ENCODE peak calls at places on chromosomes 1 and 21, in seven cellular contexts. One of them, this sample, is unnamed.

GRCh38 chr1:246111570-246111969 is 395.5 kb downstream of the SMYD3 start:
- DNase-seq in dorsolateral prefrontal cortex: no peak
- DNase-seq in pancreas: no peak
- DNase-seq in OCI-LY7: no peak
- DNase-seq in fibroblast of mammary gland: no peak
- DNase-seq in mucosa of descending colon: no peak
- DNase-seq in HCT116: no peak
- DNase-seq in this sample: no peak

GRCh38 chr1:155463865-155464264 is 98.7 kb downstream of the ASH1L start:
- DNase-seq in dorsolateral prefrontal cortex: no peak
- DNase-seq in pancreas: no peak
- DNase-seq in HCT116: no peak
- DNase-seq in fibroblast of mammary gland: peak; percentile 96
- DNase-seq in mucosa of descending colon: no peak
- DNase-seq in OCI-LY7: no peak
- DNase-seq in this sample: no peak

GRCh38 chr1:109538827-109539555 is 681 bp upstream of the GPR61 start:
- DNase-seq in dorsolateral prefrontal cortex: no peak
- DNase-seq in mucosa of descending colon: no peak
- DNase-seq in fibroblast of mammary gland: no peak
- DNase-seq in pancreas: no peak
- DNase-seq in HCT116: no peak
- DNase-seq in OCI-LY7: no peak
- DNase-seq in this sample: no peak

GRCh38 chr1:35447278-35447677 is 109.9 kb downstream of the KIAA0319L start:
- DNase-seq in pancreas: no peak
- DNase-seq in dorsolateral prefrontal cortex: no peak
- DNase-seq in mucosa of descending colon: no peak
- DNase-seq in OCI-LY7: no peak
- DNase-seq in fibroblast of mammary gland: peak; percentile 45
- DNase-seq in HCT116: no peak
- DNase-seq in this sample: no peak

GRCh38 chr21:46206163-46207005 is 22.1 kb upstream of the SPATC1L start:
- DNase-seq in fibroblast of mammary gland: no peak
- DNase-seq in mucosa of descending colon: no peak
- DNase-seq in dorsolateral prefrontal cortex: peak; percentile 39
- DNase-seq in pancreas: no peak
- DNase-seq in HCT116: no peak
- DNase-seq in OCI-LY7: no peak
- DNase-seq in this sample: no peak

GRCh38 chr1:2416403-2416802 is 4.0 kb upstream of the PEX10 start:
- DNase-seq in mucosa of descending colon: peak; percentile 71
- DNase-seq in HCT116: no peak
- DNase-seq in dorsolateral prefrontal cortex: no peak
- DNase-seq in fibroblast of mammary gland: no peak
- DNase-seq in OCI-LY7: peak; percentile 47
- DNase-seq in pancreas: peak; percentile 28
- DNase-seq in this sample: no peak

GRCh38 chr1:204920511-204920910 is 49.8 kb downstream of the NFASC start:
- DNase-seq in fibroblast of mammary gland: no peak
- DNase-seq in pancreas: no peak
- DNase-seq in dorsolateral prefrontal cortex: no peak
- DNase-seq in mucosa of descending colon: no peak
- DNase-seq in OCI-LY7: no peak
- DNase-seq in HCT116: no peak
- DNase-seq in this sample: no peak

GRCh38 chr1:212560933-212561460 is 47.6 kb upstream of the ATF3 start:
- DNase-seq in pancreas: no peak
- DNase-seq in fibroblast of mammary gland: no peak
- DNase-seq in dorsolateral prefrontal cortex: no peak
- DNase-seq in mucosa of descending colon: no peak
- DNase-seq in OCI-LY7: no peak
- DNase-seq in HCT116: no peak
- DNase-seq in this sample: no peak

GRCh38 chr1:108080448-108080847 is 115.5 kb upstream of the VAV3 start:
- DNase-seq in mucosa of descending colon: no peak
- DNase-seq in pancreas: no peak
- DNase-seq in HCT116: no peak
- DNase-seq in fibroblast of mammary gland: no peak
- DNase-seq in OCI-LY7: no peak
- DNase-seq in dorsolateral prefrontal cortex: no peak
- DNase-seq in this sample: no peak

GRCh38 chr1:219066631-219067349 is 106.9 kb upstream of the LYPLAL1 start:
- DNase-seq in pancreas: no peak
- DNase-seq in HCT116: peak; percentile 33
- DNase-seq in mucosa of descending colon: no peak
- DNase-seq in fibroblast of mammary gland: peak; percentile 72
- DNase-seq in OCI-LY7: no peak
- DNase-seq in dorsolateral prefrontal cortex: no peak
- DNase-seq in this sample: peak; percentile 18

GRCh38 chr1:31831397-31832378 is 15.9 kb upstream of the SPOCD1 start:
- DNase-seq in OCI-LY7: no peak
- DNase-seq in mucosa of descending colon: no peak
- DNase-seq in HCT116: no peak
- DNase-seq in pancreas: no peak
- DNase-seq in fibroblast of mammary gland: peak; percentile 76
- DNase-seq in dorsolateral prefrontal cortex: no peak
- DNase-seq in this sample: no peak

GRCh38 chr1:171218661-171219060 is 29.6 kb upstream of the FMO1 start:
- DNase-seq in fibroblast of mammary gland: no peak
- DNase-seq in OCI-LY7: no peak
- DNase-seq in dorsolateral prefrontal cortex: no peak
- DNase-seq in mucosa of descending colon: no peak
- DNase-seq in HCT116: no peak
- DNase-seq in pancreas: no peak
- DNase-seq in this sample: no peak

GRCh38 chr21:43287111-43287973 is 118.5 kb downstream of the CRYAA start:
- DNase-seq in HCT116: no peak
- DNase-seq in dorsolateral prefrontal cortex: no peak
- DNase-seq in pancreas: peak; percentile 5
- DNase-seq in OCI-LY7: no peak
- DNase-seq in mucosa of descending colon: peak; percentile 61
- DNase-seq in fibroblast of mammary gland: no peak
- DNase-seq in this sample: peak; percentile 71

GRCh38 chr1:172823534-172823933 is 164.6 kb downstream of the FASLG start:
- DNase-seq in OCI-LY7: no peak
- DNase-seq in mucosa of descending colon: no peak
- DNase-seq in pancreas: no peak
- DNase-seq in HCT116: no peak
- DNase-seq in dorsolateral prefrontal cortex: no peak
- DNase-seq in fibroblast of mammary gland: peak; percentile 97
- DNase-seq in this sample: no peak

GRCh38 chr1:8560611-8561544 is 243.0 kb downstream of the SLC45A1 start:
- DNase-seq in mucosa of descending colon: peak; percentile 45
- DNase-seq in fibroblast of mammary gland: peak; percentile 63
- DNase-seq in pancreas: no peak
- DNase-seq in HCT116: peak; percentile 16
- DNase-seq in OCI-LY7: peak; percentile 74
- DNase-seq in dorsolateral prefrontal cortex: no peak
- DNase-seq in this sample: no peak

GRCh38 chr1:77975386-77975785 is 3.5 kb downstream of the FUBP1 start:
- DNase-seq in OCI-LY7: no peak
- DNase-seq in pancreas: no peak
- DNase-seq in mucosa of descending colon: no peak
- DNase-seq in HCT116: no peak
- DNase-seq in dorsolateral prefrontal cortex: no peak
- DNase-seq in fibroblast of mammary gland: peak; percentile 69
- DNase-seq in this sample: no peak

GRCh38 chr21:43921979-43922945 is 57.2 kb downstream of the AGPAT3 start:
- DNase-seq in fibroblast of mammary gland: peak; percentile 38
- DNase-seq in HCT116: no peak
- DNase-seq in pancreas: no peak
- DNase-seq in mucosa of descending colon: no peak
- DNase-seq in OCI-LY7: no peak
- DNase-seq in dorsolateral prefrontal cortex: no peak
- DNase-seq in this sample: no peak

GRCh38 chr1:33608825-33609400 is 136.5 kb downstream of the ZSCAN20 start:
- DNase-seq in fibroblast of mammary gland: no peak
- DNase-seq in dorsolateral prefrontal cortex: no peak
- DNase-seq in HCT116: no peak
- DNase-seq in pancreas: no peak
- DNase-seq in mucosa of descending colon: no peak
- DNase-seq in OCI-LY7: no peak
- DNase-seq in this sample: no peak

GRCh38 chr1:33607444-33608005 is 135.1 kb downstream of the ZSCAN20 start:
- DNase-seq in HCT116: no peak
- DNase-seq in dorsolateral prefrontal cortex: no peak
- DNase-seq in OCI-LY7: no peak
- DNase-seq in mucosa of descending colon: no peak
- DNase-seq in fibroblast of mammary gland: no peak
- DNase-seq in pancreas: no peak
- DNase-seq in this sample: no peak

GRCh38 chr1:33610864-33611455 is 138.5 kb downstream of the ZSCAN20 start:
- DNase-seq in dorsolateral prefrontal cortex: no peak
- DNase-seq in mucosa of descending colon: no peak
- DNase-seq in fibroblast of mammary gland: no peak
- DNase-seq in HCT116: no peak
- DNase-seq in pancreas: no peak
- DNase-seq in OCI-LY7: no peak
- DNase-seq in this sample: no peak

GRCh38 chr1:33610391-33610790 is 137.9 kb downstream of the ZSCAN20 start:
- DNase-seq in HCT116: no peak
- DNase-seq in mucosa of descending colon: no peak
- DNase-seq in fibroblast of mammary gland: no peak
- DNase-seq in pancreas: no peak
- DNase-seq in dorsolateral prefrontal cortex: no peak
- DNase-seq in OCI-LY7: no peak
- DNase-seq in this sample: no peak

GRCh38 chr1:33609739-33610138 is 137.3 kb downstream of the ZSCAN20 start:
- DNase-seq in fibroblast of mammary gland: no peak
- DNase-seq in pancreas: no peak
- DNase-seq in OCI-LY7: no peak
- DNase-seq in HCT116: no peak
- DNase-seq in mucosa of descending colon: no peak
- DNase-seq in dorsolateral prefrontal cortex: no peak
- DNase-seq in this sample: no peak
- TF ChIP-seq CTCF in fibroblast of mammary gland: no peak
- TF ChIP-seq CTCF in pancreas: no peak
- TF ChIP-seq CTCF in OCI-LY7: no peak
- TF ChIP-seq CTCF in HCT116: no peak
- TF ChIP-seq CTCF in mucosa of descending colon: no peak
- TF ChIP-seq CTCF in dorsolateral prefrontal cortex: no peak
- TF ChIP-seq CTCF in this sample: no peak

GRCh38 chr1:183806086-183806485 is 1.2 kb downstream of the RGL1 start:
- DNase-seq in HCT116: no peak
- DNase-seq in pancreas: no peak
- DNase-seq in fibroblast of mammary gland: peak; percentile 51
- DNase-seq in OCI-LY7: no peak
- DNase-seq in mucosa of descending colon: no peak
- DNase-seq in dorsolateral prefrontal cortex: no peak
- DNase-seq in this sample: no peak
- H3K4me3 ChIP-seq in HCT116: no peak overlapping the region
- H3K4me3 ChIP-seq in pancreas: peak overlapping the region; percentile 42
- H3K4me3 ChIP-seq in fibroblast of mammary gland: peak overlapping the region; percentile 89
- H3K4me3 ChIP-seq in OCI-LY7: no peak overlapping the region
- H3K4me3 ChIP-seq in mucosa of descending colon: no peak overlapping the region
- H3K4me3 ChIP-seq in dorsolateral prefrontal cortex: peak overlapping the region; percentile 79
- H3K4me3 ChIP-seq in this sample: peak overlapping the region; percentile 69

DNA sequence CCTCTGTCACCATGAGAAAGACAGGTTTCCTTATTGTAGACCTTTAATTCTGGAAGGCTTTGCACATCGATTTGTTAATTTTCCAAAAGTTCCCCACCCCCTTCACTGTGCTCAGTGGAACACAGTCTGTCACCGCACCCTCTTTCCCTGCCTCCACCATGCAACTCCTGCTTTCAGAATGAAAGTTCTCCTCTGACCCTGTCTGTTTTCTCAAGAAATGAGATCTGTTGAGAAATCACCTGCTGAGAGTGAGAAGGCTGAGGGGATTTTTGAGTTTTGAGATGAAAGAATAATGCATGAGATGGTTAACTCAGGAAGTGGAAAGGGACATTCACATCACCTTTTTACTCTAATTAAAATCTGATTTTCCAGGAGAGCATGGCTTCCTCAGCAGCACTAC is 99.6 kb downstream of the CYYR1 start:
- DNase-seq in dorsolateral prefrontal cortex: no peak
- DNase-seq in pancreas: no peak
- DNase-seq in mucosa of descending colon: no peak
- DNase-seq in HCT116: no peak
- DNase-seq in fibroblast of mammary gland: no peak
- DNase-seq in OCI-LY7: no peak
- DNase-seq in this sample: no peak
- TF ChIP-seq CTCF in dorsolateral prefrontal cortex: no peak
- TF ChIP-seq CTCF in pancreas: no peak
- TF ChIP-seq CTCF in mucosa of descending colon: no peak
- TF ChIP-seq CTCF in HCT116: no peak
- TF ChIP-seq CTCF in fibroblast of mammary gland: no peak
- TF ChIP-seq CTCF in OCI-LY7: no peak
- TF ChIP-seq CTCF in this sample: no peak

GRCh38 chr1:21911205-21912001 is 25.7 kb downstream of the HSPG2 start:
- DNase-seq in HCT116: no peak
- DNase-seq in pancreas: no peak
- DNase-seq in fibroblast of mammary gland: peak; percentile 71
- DNase-seq in dorsolateral prefrontal cortex: no peak
- DNase-seq in mucosa of descending colon: no peak
- DNase-seq in OCI-LY7: no peak
- DNase-seq in this sample: no peak

GRCh38 chr1:21909286-21909759 is 27.8 kb downstream of the HSPG2 start:
- DNase-seq in fibroblast of mammary gland: peak; percentile 55
- DNase-seq in dorsolateral prefrontal cortex: no peak
- DNase-seq in mucosa of descending colon: no peak
- DNase-seq in HCT116: no peak
- DNase-seq in OCI-LY7: no peak
- DNase-seq in pancreas: no peak
- DNase-seq in this sample: no peak

GRCh38 chr1:21907737-21908136 is 29.4 kb downstream of the HSPG2 start:
- DNase-seq in OCI-LY7: no peak
- DNase-seq in HCT116: no peak
- DNase-seq in fibroblast of mammary gland: no peak
- DNase-seq in mucosa of descending colon: no peak
- DNase-seq in dorsolateral prefrontal cortex: no peak
- DNase-seq in pancreas: no peak
- DNase-seq in this sample: no peak

GRCh38 chr1:21910528-21911204 is 26.4 kb downstream of the HSPG2 start:
- DNase-seq in HCT116: no peak
- DNase-seq in mucosa of descending colon: no peak
- DNase-seq in dorsolateral prefrontal cortex: no peak
- DNase-seq in fibroblast of mammary gland: no peak
- DNase-seq in OCI-LY7: no peak
- DNase-seq in pancreas: no peak
- DNase-seq in this sample: no peak

DNA sequence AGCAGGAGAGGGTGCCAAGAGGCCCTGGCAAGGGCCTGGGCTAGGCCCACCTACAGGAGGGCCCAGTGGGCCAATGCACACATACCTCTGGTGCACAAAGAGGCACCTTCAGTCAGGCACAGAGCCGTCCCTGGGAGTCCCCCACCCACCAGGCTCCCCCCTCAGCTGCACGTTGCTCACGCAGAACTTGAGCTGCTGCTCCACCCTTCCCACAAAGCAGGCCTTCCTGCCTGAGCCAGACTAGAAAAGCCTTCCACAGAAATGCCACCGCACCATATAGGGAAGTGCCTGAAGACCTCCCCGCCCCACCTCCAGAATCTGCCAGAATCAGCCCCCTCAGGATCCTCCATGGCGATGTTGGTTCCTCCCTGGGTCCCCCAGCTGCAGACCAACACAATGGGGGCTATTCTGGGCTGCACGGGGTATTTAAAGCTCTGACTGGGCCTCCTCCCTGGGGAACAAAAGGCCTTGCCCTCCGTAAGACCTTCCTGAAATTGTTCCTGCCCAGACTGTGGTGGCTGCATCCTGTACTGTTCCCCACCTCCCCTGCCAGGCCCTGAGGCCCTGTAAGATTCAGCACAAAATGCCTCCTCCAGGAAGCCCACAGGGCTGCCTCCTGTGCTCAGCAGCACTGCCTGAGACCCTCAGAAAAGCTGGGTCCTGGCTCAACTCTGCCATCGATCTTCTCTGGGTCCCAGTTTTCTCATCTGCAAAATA is 27.2 kb downstream of the HSPG2 start:
- DNase-seq in HCT116: no peak
- DNase-seq in OCI-LY7: no peak
- DNase-seq in pancreas: no peak
- DNase-seq in dorsolateral prefrontal cortex: no peak
- DNase-seq in mucosa of descending colon: no peak
- DNase-seq in fibroblast of mammary gland: peak; percentile 65
- DNase-seq in this sample: no peak
- H3K4me3 ChIP-seq in HCT116: no peak overlapping the region
- H3K4me3 ChIP-seq in OCI-LY7: no peak overlapping the region
- H3K4me3 ChIP-seq in pancreas: no peak overlapping the region
- H3K4me3 ChIP-seq in dorsolateral prefrontal cortex: no peak overlapping the region
- H3K4me3 ChIP-seq in mucosa of descending colon: no peak overlapping the region
- H3K4me3 ChIP-seq in fibroblast of mammary gland: no peak overlapping the region
- H3K4me3 ChIP-seq in this sample: no peak overlapping the region

This sample was measured in LNCaP clone FGC.